ENCODE peak calls at places on chromosomes 16 and 17, in four cellular contexts. G is progenitor cell of endocrine pancreas, H is ACHN, K is RWPE1. X is an unnamed sample.
A peak's percentile ranks its signal among the peaks of the same experiment; 100 is the strongest.

GRCh38 chr16:5058476-5058875 is 7.3 kb downstream of the C16orf89 start:
- DNase-seq in K (no peak), G (no peak), H (no peak), X (no peak)

GRCh38 chr16:87127061-87127765 is 190.0 kb downstream of the C16orf95 start:
- DNase-seq in K (no peak), H (no peak), G (no peak), X (no peak)

GRCh38 chr16:75238853-75239371 is 12.5 kb downstream of the BCAR1 start:
- DNase-seq in H (no peak), G (no peak), K (no peak), X (no peak)

GRCh38 chr16:76947694-76948093 is 243.3 kb upstream of the MON1B start:
- DNase-seq in G (no peak), H (no peak), K (no peak), X (no peak)

GRCh38 chr16:77467929-77468328 is 33.1 kb upstream of the ADAMTS18 start:
- DNase-seq in G (no peak), H (no peak), K (no peak), X (no peak)

GRCh38 chr17:81715107-81715871 is 3.2 kb downstream of the SLC25A10 start:
- DNase-seq in H (no peak), K (no peak), G (no peak), X (no peak)

GRCh38 chr17:32486701-32487459 is at the start of gene CDK5R1:
- DNase-seq in H (peak; percentile 76), K (peak; percentile 59), G (peak; percentile 73), X (peak; percentile 55)

GRCh38 chr16:57303021-57303909 is 18.8 kb upstream of the PLLP start:
- DNase-seq in K (no peak), G (no peak), H (no peak), X (no peak)

GRCh38 chr17:8955021-8955420 is 10.5 kb downstream of the PIK3R5 start:
- DNase-seq in G (no peak), H (no peak), K (no peak), X (no peak)

GRCh38 chr17:19398301-19399181 is 11.6 kb upstream of the MFAP4 start:
- DNase-seq in K (peak; percentile 37), H (no peak), G (no peak), X (peak; percentile 48)

GRCh38 chr16:67013238-67013822 is 15.6 kb upstream of the CBFB start:
- DNase-seq in G (no peak), K (no peak), H (no peak), X (no peak)

GRCh38 chr17:48997103-48997826 is at the start of gene IGF2BP1:
- DNase-seq in H (no peak), K (no peak), G (peak; percentile 59), X (no peak)

GRCh38 chr16:48947371-48947713 is 334.3 kb downstream of the CBLN1 start:
- DNase-seq in H (no peak), K (no peak), G (no peak), X (no peak)

X was measured in MCF 10A.